ENCODE peak calls at places on chromosomes 3 and 15, in five cellular contexts. U is stimulated activated CD4-positive, alpha-beta T cell treated with anti-CD3 and anti-CD28 coated beads, Interleukin-2, amount 100 ng/mL, for 24 hours; C is mammary epithelial cell; Q is fibroblast of lung; T is T-helper 2 cell. A is an unnamed sample.

GRCh38 chr15:78067328-78068241 is 9.9 kb downstream of the TBC1D2B start:
- DNase-seq in U (no peak), C (no peak), Q (peak), T (no peak), A (no peak)

GRCh38 chr3:46607603-46608028 is 4.7 kb upstream of the FAM240A start:
- DNase-seq in U (no peak), C (no peak), Q (no peak), T (no peak), A (no peak)

GRCh38 chr3:50302095-50303037 is 1.0 kb downstream of the HYAL1 start:
- DNase-seq in U (no peak), C (no peak), Q (no peak), T (no peak), A (no peak)

GRCh38 chr3:48516571-48516970 is 12.6 kb upstream of the SHISA5 start:
- DNase-seq in U (peak), C (no peak), Q (no peak), T (peak), A (no peak)

GRCh38 chr3:155079795-155080546 is at the start of gene MME:
- DNase-seq in U (no peak), C (peak), Q (peak), T (no peak), A (no peak)

GRCh38 chr3:129418041-129418973 is 10.1 kb downstream of the EFCAB12 start:
- DNase-seq in U (no peak), C (no peak), Q (no peak), T (no peak), A (no peak)

GRCh38 chr3:25483456-25483855 is 55.4 kb downstream of the RARB start:
- DNase-seq in U (no peak), C (no peak), Q (peak), T (no peak), A (no peak)

GRCh38 chr15:96336643-96337353 is 6.3 kb downstream of the NR2F2 start:
- DNase-seq in U (no peak), C (no peak), Q (peak), T (no peak), A (no peak)

GRCh38 chr3:8458711-8459110 is 42.9 kb upstream of the LMCD1 start:
- DNase-seq in U (no peak), C (no peak), Q (peak), T (no peak), A (no peak)

GRCh38 chr15:25796395-25796794 is 66.7 kb downstream of the ATP10A start:
- DNase-seq in U (no peak), C (no peak), Q (no peak), T (no peak), A (no peak)

GRCh38 chr3:128782282-128783146 is 56.5 kb downstream of the RAB7A start:
- DNase-seq in U (no peak), C (no peak), Q (no peak), T (no peak), A (no peak)

GRCh38 chr15:73019733-73020132 is 32.5 kb upstream of the NEO1 start:
- DNase-seq in U (no peak), C (no peak), Q (no peak), T (no peak), A (no peak)

GRCh38 chr3:75224419-75224818 is 439.7 kb upstream of the FRG2C start:
- DNase-seq in U (no peak), C (peak), Q (peak), T (no peak), A (no peak)

GRCh38 chr3:16546186-16547004 is 32.9 kb upstream of the RFTN1 start:
- DNase-seq in U (no peak), C (no peak), Q (no peak), T (no peak), A (no peak)

GRCh38 chr3:99878005-99878404 is 60.3 kb downstream of the CMSS1 start:
- DNase-seq in U (no peak), C (peak), Q (peak), T (peak), A (no peak)

GRCh38 chr3:65851827-65852226 is 186.9 kb downstream of the MAGI1 start:
- DNase-seq in U (no peak), C (no peak), Q (peak), T (no peak), A (no peak)

GRCh38 chr3:65575376-65575840 is 463.3 kb downstream of the MAGI1 start:
- DNase-seq in U (no peak), C (peak), Q (peak), T (no peak), A (no peak)

GRCh38 chr3:73509066-73509465 is 115.7 kb downstream of the PDZRN3 start:
- DNase-seq in U (no peak), C (no peak), Q (no peak), T (no peak), A (no peak)

GRCh38 chr15:100201376-100202280 is 140.1 kb downstream of the ADAMTS17 start:
- DNase-seq in U (peak), C (no peak), Q (peak), T (peak), A (no peak)

GRCh38 chr3:54931182-54931581 is 3.3 kb upstream of the LRTM1 start:
- DNase-seq in U (no peak), C (no peak), Q (no peak), T (no peak), A (no peak)

GRCh38 chr15:70180186-70180875 is 82.6 kb upstream of the TLE3 start:
- DNase-seq in U (no peak), C (no peak), Q (no peak), T (no peak), A (no peak)

GRCh38 chr3:148131990-148132638 is 565.6 kb upstream of the AGTR1 start:
- DNase-seq in U (no peak), C (no peak), Q (peak), T (no peak), A (no peak)

GRCh38 chr15:39594056-39594763 is 13.3 kb downstream of the THBS1 start:
- DNase-seq in U (peak), C (peak), Q (peak), T (peak), A (no peak)

A was measured in T follicular helper cell.